ENCODE peak calls at places on chromosomes 12 and 14, in ten cellular contexts. E is GM12865, M is iPS DF 6.9, H is cardiac muscle cell, K is psoas muscle, X is mucosa of descending colon, L is upper lobe of right lung, O is HFF-Myc, G is AG09309, J is IMR-90. N is an unnamed sample.

GRCh38 chr14:30861200-30861599 is 13.2 kb upstream of the COCH start:
- DNase-seq in E (no peak), M (no peak), H (no peak), K (no peak), X (no peak), L (no peak), O (no peak), G (no peak), J (no peak), N (no peak)

GRCh38 chr12:55829967-55830600 is 697 bp upstream of the DNAJC14 start:
- DNase-seq in E (peak; percentile 47), M (no peak), H (no peak), K (peak; percentile 74), X (peak; percentile 80), L (peak; percentile 84), O (no peak), G (no peak), J (no peak), N (peak; percentile 90)

GRCh38 chr12:96882862-96883261 is 24.2 kb upstream of the NEDD1 start:
- DNase-seq in E (no peak), M (no peak), H (peak; percentile 71), K (no peak), X (no peak), L (no peak), O (no peak), G (no peak), J (peak; percentile 94), N (no peak)

GRCh38 chr14:50085570-50086315 is 30.6 kb downstream of the VCPKMT start:
- DNase-seq in E (peak; percentile 93), M (no peak), H (peak; percentile 20), K (no peak), X (no peak), L (no peak), O (no peak), G (peak; percentile 33), J (peak; percentile 77), N (peak; percentile 87)

GRCh38 chr14:74586681-74587362 is 25.2 kb downstream of the LTBP2 start:
- DNase-seq in E (no peak), M (no peak), H (no peak), K (peak; percentile 31), X (no peak), L (no peak), O (no peak), G (no peak), J (no peak), N (no peak)

GRCh38 chr12:127548123-127548553 is 718.8 kb upstream of the TMEM132C start:
- DNase-seq in E (no peak), M (no peak), H (no peak), K (no peak), X (no peak), L (no peak), O (peak; percentile 20), G (peak; percentile 68), J (peak; percentile 72), N (peak; percentile 46)

GRCh38 chr12:121267822-121268221 is 28.7 kb downstream of the CAMKK2 start:
- DNase-seq in E (no peak), M (no peak), H (no peak), K (no peak), X (no peak), L (no peak), O (no peak), G (no peak), J (no peak), N (no peak)

GRCh38 chr12:6963741-6964446 is 6.6 kb downstream of the PHB2 start:
- DNase-seq in E (no peak), M (no peak), H (no peak), K (no peak), X (peak; percentile 73), L (peak; percentile 69), O (no peak), G (no peak), J (no peak), N (no peak)

GRCh38 chr12:14260011-14260993 is 105.2 kb upstream of the ATF7IP start:
- DNase-seq in E (no peak), M (peak; percentile 89), H (peak; percentile 98), K (peak; percentile 94), X (peak; percentile 89), L (peak; percentile 95), O (peak; percentile 89), G (peak; percentile 84), J (peak; percentile 93), N (peak; percentile 89)

GRCh38 chr14:100321473-100322137 is 1.5 kb upstream of the SLC25A47 start:
- DNase-seq in E (no peak), M (no peak), H (no peak), K (no peak), X (no peak), L (no peak), O (no peak), G (no peak), J (no peak), N (no peak)

GRCh38 chr14:77892381-77892871 is 92.5 kb downstream of the ADCK1 start:
- DNase-seq in E (no peak), M (no peak), H (peak; percentile 77), K (no peak), X (no peak), L (no peak), O (no peak), G (no peak), J (peak; percentile 51), N (no peak)

GRCh38 chr14:73462815-73463214 is 4.5 kb upstream of the NUMB start:
- DNase-seq in E (no peak), M (no peak), H (peak; percentile 68), K (no peak), X (no peak), L (no peak), O (no peak), G (no peak), J (no peak), N (no peak)

GRCh38 chr12:53234236-53234635 is 2.2 kb upstream of the RARG start:
- DNase-seq in E (no peak), M (no peak), H (no peak), K (peak; percentile 64), X (peak; percentile 54), L (no peak), O (no peak), G (no peak), J (no peak), N (peak; percentile 38)

GRCh38 chr12:113582521-113583218 is 111.0 kb upstream of the LHX5 start:
- DNase-seq in E (no peak), M (no peak), H (peak; percentile 8), K (no peak), X (no peak), L (no peak), O (no peak), G (no peak), J (no peak), N (no peak)

GRCh38 chr14:21852061-21852664 is 178.5 kb upstream of the OR4E1 start:
- DNase-seq in E (peak; percentile 55), M (peak; percentile 54), H (peak; percentile 35), K (peak; percentile 52), X (peak; percentile 59), L (no peak), O (no peak), G (no peak), J (peak; percentile 20), N (no peak)

GRCh38 chr12:52073531-52073950 is 3.8 kb downstream of the ATG101 start:
- DNase-seq in E (no peak), M (no peak), H (no peak), K (no peak), X (no peak), L (no peak), O (no peak), G (no peak), J (no peak), N (peak; percentile 73)

GRCh38 chr12:52528641-52529143 is 8.5 kb upstream of the KRT5 start:
- DNase-seq in E (no peak), M (no peak), H (no peak), K (no peak), X (no peak), L (no peak), O (no peak), G (no peak), J (no peak), N (no peak)

GRCh38 chr14:61443481-61443880 is 122.1 kb downstream of the PRKCH start:
- DNase-seq in E (no peak), M (no peak), H (no peak), K (no peak), X (no peak), L (no peak), O (no peak), G (no peak), J (no peak), N (no peak)

GRCh38 chr12:68451261-68452091 is 119.3 kb upstream of the MDM1 start:
- DNase-seq in E (peak; percentile 84), M (no peak), H (peak; percentile 91), K (no peak), X (no peak), L (no peak), O (no peak), G (peak; percentile 78), J (peak; percentile 89), N (peak; percentile 73)
- H3K4me3 ChIP-seq in E (peak overlapping the region; percentile 53), M (no peak overlapping the region), H (no peak overlapping the region), K (peak overlapping the region; percentile 9), X (no peak overlapping the region), L (no peak overlapping the region), O (no peak overlapping the region), G (no peak overlapping the region), J (peak overlapping the region; percentile 17), N (peak overlapping the region; percentile 54)

GRCh38 chr12:88026196-88026595 is 3.0 kb downstream of the C12orf50 start:
- DNase-seq in E (no peak), M (no peak), H (no peak), K (no peak), X (no peak), L (no peak), O (no peak), G (no peak), J (no peak), N (no peak)
- H3K4me3 ChIP-seq in E (no peak overlapping the region), M (no peak overlapping the region), H (no peak overlapping the region), K (no peak overlapping the region), X (no peak overlapping the region), L (no peak overlapping the region), O (no peak overlapping the region), G (no peak overlapping the region), J (no peak overlapping the region), N (no peak overlapping the region)

GRCh38 chr12:64299628-64300027 is 77.5 kb upstream of the KICS2 start:
- DNase-seq in E (no peak), M (no peak), H (no peak), K (no peak), X (no peak), L (no peak), O (no peak), G (no peak), J (no peak), N (no peak)
- H3K4me3 ChIP-seq in E (no peak overlapping the region), M (no peak overlapping the region), H (no peak overlapping the region), K (no peak overlapping the region), X (no peak overlapping the region), L (no peak overlapping the region), O (no peak overlapping the region), G (no peak overlapping the region), J (no peak overlapping the region), N (no peak overlapping the region)

GRCh38 chr12:108525681-108526080 is 10.6 kb downstream of the FICD start:
- DNase-seq in E (no peak), M (no peak), H (no peak), K (no peak), X (no peak), L (no peak), O (no peak), G (peak; percentile 8), J (peak; percentile 86), N (peak; percentile 94)
- H3K4me3 ChIP-seq in E (no peak overlapping the region), M (no peak overlapping the region), H (no peak overlapping the region), K (no peak overlapping the region), X (no peak overlapping the region), L (no peak overlapping the region), O (no peak overlapping the region), G (no peak overlapping the region), J (no peak overlapping the region), N (no peak overlapping the region)